ENCODE peak calls at places on chromosomes 6 and 20, in six cellular contexts. U, L, H, B, R and O are unnamed samples.

GRCh38 chr6:100633096-100633766 is 168.5 kb upstream of the SIM1 start:
- DNase-seq in U (no peak), L (peak; percentile 92), H (peak; percentile 59), B (no peak), R (no peak), O (peak; percentile 77)

GRCh38 chr6:37082390-37082789 is 76.9 kb downstream of the FGD2 start:
- DNase-seq in U (no peak), L (no peak), H (no peak), B (no peak), R (no peak), O (no peak)

GRCh38 chr6:168849459-168849858 is 404.2 kb downstream of the THBS2 start:
- DNase-seq in U (no peak), L (no peak), H (no peak), B (no peak), R (no peak), O (no peak)

GRCh38 chr6:26342106-26342999 is 22.6 kb upstream of the BTN3A2 start:
- DNase-seq in U (no peak), L (peak; percentile 44), H (no peak), B (no peak), R (no peak), O (peak; percentile 45)

GRCh38 chr6:137763861-137764260 is 103.2 kb upstream of the TNFAIP3 start:
- DNase-seq in U (no peak), L (no peak), H (no peak), B (no peak), R (no peak), O (no peak)

GRCh38 chr6:139544699-139545052 is 170.2 kb upstream of the CITED2 start:
- DNase-seq in U (no peak), L (no peak), H (no peak), B (no peak), R (no peak), O (no peak)

GRCh38 chr6:26088344-26088743 is 1.1 kb downstream of the HFE start:
- DNase-seq in U (no peak), L (peak; percentile 37), H (no peak), B (no peak), R (no peak), O (no peak)

GRCh38 chr6:20706293-20707165 is 172.3 kb downstream of the CDKAL1 start:
- DNase-seq in U (no peak), L (peak; percentile 25), H (no peak), B (no peak), R (no peak), O (peak; percentile 59)

GRCh38 chr20:20665200-20665599 is 47.2 kb downstream of the RALGAPA2 start:
- DNase-seq in U (no peak), L (no peak), H (no peak), B (no peak), R (no peak), O (no peak)

GRCh38 chr6:170238741-170239565 is 51.9 kb downstream of the DLL1 start:
- DNase-seq in U (no peak), L (no peak), H (no peak), B (no peak), R (peak; percentile 68), O (no peak)

GRCh38 chr6:17905611-17906592 is 81.5 kb downstream of the KIF13A start:
- DNase-seq in U (no peak), L (peak; percentile 75), H (peak; percentile 66), B (no peak), R (no peak), O (peak; percentile 10)

GRCh38 chr6:24883618-24884017 is 52.1 kb downstream of the RIPOR2 start:
- DNase-seq in U (no peak), L (peak; percentile 53), H (no peak), B (peak; percentile 39), R (no peak), O (no peak)

GRCh38 chr6:170489836-170490235 is 63.3 kb downstream of the PSMB1 start:
- DNase-seq in U (no peak), L (peak; percentile 13), H (no peak), B (no peak), R (no peak), O (no peak)

GRCh38 chr20:325043-325888 is at the start of gene SOX12:
- DNase-seq in U (peak; percentile 95), L (peak; percentile 93), H (peak; percentile 82), B (peak; percentile 96), R (peak; percentile 100), O (peak; percentile 92)

GRCh38 chr20:354298-354977 is 7.5 kb downstream of the NRSN2 start:
- DNase-seq in U (peak; percentile 77), L (peak; percentile 81), H (peak; percentile 59), B (peak; percentile 85), R (peak; percentile 92), O (peak; percentile 79)

GRCh38 chr6:116568851-116569755 is 2.2 kb upstream of the RWDD1 start:
- DNase-seq in U (no peak), L (no peak), H (no peak), B (no peak), R (no peak), O (no peak)

GRCh38 chr6:37127961-37128862 is 41.7 kb upstream of the PIM1 start:
- DNase-seq in U (no peak), L (peak; percentile 78), H (peak; percentile 81), B (no peak), R (no peak), O (peak; percentile 53)

GRCh38 chr6:11711994-11712698 is 66.5 kb downstream of the ADTRP start:
- DNase-seq in U (no peak), L (no peak), H (no peak), B (no peak), R (no peak), O (no peak)

GRCh38 chr6:100780648-100781047 is 100.5 kb downstream of the ASCC3 start:
- DNase-seq in U (no peak), L (no peak), H (no peak), B (no peak), R (no peak), O (no peak)

GRCh38 chr6:116773886-116774285 is 8.4 kb upstream of the FAM162B start:
- DNase-seq in U (no peak), L (peak; percentile 74), H (no peak), B (no peak), R (no peak), O (peak; percentile 47)

GRCh38 chr20:58707770-58708169 is 15.2 kb downstream of the NPEPL1 start:
- DNase-seq in U (no peak), L (no peak), H (no peak), B (no peak), R (peak; percentile 36), O (no peak)

GRCh38 chr6:117676577-117677218 is 1.4 kb downstream of the NUS1 start:
- DNase-seq in U (no peak), L (peak; percentile 23), H (no peak), B (no peak), R (no peak), O (no peak)

GRCh38 chr6:129597023-129597713 is 112.8 kb downstream of the ARHGAP18 start:
- DNase-seq in U (no peak), L (no peak), H (peak; percentile 25), B (no peak), R (no peak), O (no peak)

GRCh38 chr6:113449051-113449450 is 408.1 kb upstream of the MARCKS start:
- DNase-seq in U (no peak), L (peak; percentile 80), H (no peak), B (no peak), R (no peak), O (peak; percentile 29)

GRCh38 chr6:30875244-30876038 is 8.9 kb upstream of the DDR1 start:
- DNase-seq in U (no peak), L (no peak), H (no peak), B (no peak), R (no peak), O (no peak)

GRCh38 chr6:36358235-36358915 is 21.7 kb upstream of the BNIP5 start:
- DNase-seq in U (no peak), L (peak; percentile 85), H (no peak), B (no peak), R (no peak), O (no peak)

GRCh38 chr6:2695464-2696095 is 55.1 kb downstream of the MYLK4 start:
- DNase-seq in U (no peak), L (peak; percentile 77), H (no peak), B (no peak), R (no peak), O (peak; percentile 43)
- TF ChIP-seq CTCF in U (no peak), L (peak; percentile 46), H (peak; percentile 47), B (peak; percentile 53), R (peak; percentile 33), O (peak; percentile 64)

DNA sequence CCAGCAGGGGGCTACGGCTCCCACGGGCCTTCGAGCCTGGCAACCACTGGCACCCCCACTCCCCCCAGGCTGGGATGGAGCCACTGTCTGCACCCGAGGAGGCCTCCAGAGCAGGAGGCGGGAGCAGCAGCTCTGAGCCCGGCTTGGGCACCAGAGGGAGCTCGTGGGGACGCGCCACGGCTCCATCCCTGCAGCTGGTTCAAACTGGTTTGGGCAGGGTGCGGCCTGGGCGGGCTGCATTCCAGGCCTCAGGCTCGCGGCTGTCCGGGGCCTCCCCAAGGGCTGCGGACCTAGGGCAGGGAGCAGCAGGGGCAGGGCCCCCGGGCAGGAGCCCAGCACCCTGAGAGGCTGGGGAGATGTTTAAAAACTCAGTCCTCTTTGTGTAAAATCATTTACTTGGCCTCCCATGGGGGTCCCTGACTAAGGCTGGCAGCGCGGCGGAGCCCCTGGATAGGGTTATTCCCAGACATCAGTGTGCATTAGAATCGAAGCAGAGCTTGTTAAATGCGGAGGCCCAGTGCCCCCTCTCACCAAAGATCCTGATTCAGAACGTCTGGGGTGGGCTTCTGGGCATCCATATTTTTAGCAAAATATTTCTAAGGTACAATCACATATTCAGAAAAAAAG is 4.1 kb upstream of the BCAS4 start:
- DNase-seq in U (peak; percentile 79), L (peak; percentile 94), H (peak; percentile 86), B (peak; percentile 37), R (peak; percentile 95), O (peak; percentile 85)
- TF ChIP-seq CTCF in U (peak; percentile 81), L (peak; percentile 85), H (peak; percentile 73), B (peak; percentile 39), R (peak; percentile 84), O (peak; percentile 70)

GRCh38 chr6:99458319-99458718 is 33.2 kb upstream of the PNISR start:
- DNase-seq in U (no peak), L (peak; percentile 64), H (no peak), B (no peak), R (no peak), O (peak; percentile 38)
- TF ChIP-seq CTCF in U (no peak), L (peak; percentile 51), H (peak; percentile 52), B (peak; percentile 47), R (no peak), O (no peak)

GRCh38 chr20:2137552-2138201 is 36.0 kb downstream of the STK35 start:
- DNase-seq in U (no peak), L (no peak), H (no peak), B (no peak), R (peak; percentile 24), O (no peak)

GRCh38 chr20:2132461-2132901 is 30.9 kb downstream of the STK35 start:
- DNase-seq in U (no peak), L (no peak), H (peak; percentile 91), B (no peak), R (no peak), O (peak; percentile 64)

GRCh38 chr20:2133318-2134183 is 31.9 kb downstream of the STK35 start:
- DNase-seq in U (no peak), L (peak; percentile 58), H (peak; percentile 81), B (no peak), R (peak; percentile 53), O (peak; percentile 38)

GRCh38 chr20:2136275-2136674 is 34.6 kb downstream of the STK35 start:
- DNase-seq in U (no peak), L (no peak), H (no peak), B (no peak), R (no peak), O (no peak)

DNA sequence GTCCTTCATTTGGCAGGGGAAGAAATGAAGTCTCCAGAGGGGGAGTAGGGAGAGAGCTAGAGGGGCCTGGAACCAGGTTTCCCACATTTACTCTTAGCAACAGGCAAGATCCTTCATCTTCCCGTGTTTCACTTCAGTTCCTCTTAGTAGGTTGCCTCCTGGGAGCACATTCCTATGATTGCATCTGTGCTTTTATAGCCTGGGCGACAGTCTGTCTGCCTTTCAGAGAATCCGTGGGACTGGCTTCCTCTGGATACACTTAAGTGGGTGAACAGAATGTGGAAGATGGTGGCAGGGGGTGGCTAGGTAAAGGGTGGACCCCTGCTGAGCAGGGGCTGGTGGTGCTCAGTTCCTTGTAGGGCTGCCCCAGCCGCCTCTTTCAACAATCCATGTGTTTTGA is 33.4 kb downstream of the STK35 start:
- DNase-seq in U (no peak), L (no peak), H (no peak), B (no peak), R (peak; percentile 28), O (no peak)
- TF ChIP-seq CTCF in U (no peak), L (no peak), H (no peak), B (no peak), R (no peak), O (no peak)